ENCODE peak calls at places on chromosomes 5 and 9, in eight cellular contexts. O is activated CD4-positive, CD25-positive, alpha-beta regulatory T cell treated with anti-CD3 and anti-CD28 coated beads, Interleukin-2, amount 50 U/mL, for 72 hours; E is stimulated activated CD4-positive, alpha-beta T cell treated with anti-CD3 and anti-CD28 coated beads, TNF-alpha, amount 100 ng/mL, for 48 hours; F is NCI-H1092; X is aorta; J is AG20443; V is AG09309; I is CD4-positive, alpha-beta T cell. K is an unnamed sample.

GRCh38 chr5:145129797-145130196 is 705.3 kb downstream of the PRELID2 start:
- DNase-seq in F (no peak), I (no peak), V (no peak), E (no peak), J (no peak), O (no peak), X (no peak), K (no peak)

GRCh38 chr9:75041041-75041440 is 12.9 kb upstream of the CARNMT1 start:
- DNase-seq in O (no peak), E (no peak), F (no peak), V (no peak), J (no peak), I (no peak), X (no peak), K (no peak)

GRCh38 chr5:177457239-177458121 is 10.9 kb downstream of the PRR7 start:
- DNase-seq in F (peak), V (peak), I (no peak), X (peak), O (no peak), J (peak), E (peak), K (peak)

GRCh38 chr9:36959681-36960574 is 74.1 kb downstream of the PAX5 start:
- DNase-seq in V (no peak), F (no peak), X (no peak), O (no peak), I (no peak), E (no peak), J (no peak), K (no peak)

GRCh38 chr5:132471944-132472343 is 18.6 kb downstream of the IRF1 start:
- DNase-seq in X (no peak), J (no peak), O (peak), F (no peak), I (no peak), V (no peak), E (no peak), K (no peak)

GRCh38 chr5:135833961-135834638 is 363 bp upstream of the SLC25A48 start:
- DNase-seq in J (no peak), I (no peak), X (peak), V (no peak), O (no peak), F (no peak), E (no peak), K (no peak)

GRCh38 chr9:12775963-12776774 is 1.3 kb downstream of the LURAP1L start:
- DNase-seq in E (no peak), X (peak), O (no peak), F (peak), I (no peak), J (peak), V (peak), K (peak)

GRCh38 chr5:142847898-142848790 is 78.0 kb downstream of the ARHGAP26 start:
- DNase-seq in J (peak), X (no peak), O (no peak), V (peak), E (no peak), I (no peak), F (no peak), K (no peak)

GRCh38 chr9:110919609-110920008 is 118.7 kb downstream of the LPAR1 start:
- DNase-seq in E (no peak), I (no peak), F (no peak), O (no peak), V (peak), X (no peak), J (peak), K (no peak)

GRCh38 chr5:68074048-68074632 is 141.4 kb upstream of the PIK3R1 start:
- DNase-seq in O (no peak), J (no peak), I (no peak), F (peak), X (no peak), V (no peak), E (no peak), K (no peak)

GRCh38 chr5:98424681-98425454 is 348.6 kb upstream of the RGMB start:
- DNase-seq in J (peak), E (no peak), O (no peak), V (peak), F (no peak), I (no peak), X (no peak), K (peak)

GRCh38 chr5:108749130-108749861 is 1.6 kb downstream of the FER start:
- DNase-seq in V (no peak), O (no peak), J (peak), F (peak), E (peak), X (no peak), I (no peak), K (peak)

GRCh38 chr9:98326402-98327248 is 71.2 kb upstream of the TBC1D2 start:
- DNase-seq in F (no peak), E (no peak), V (no peak), I (no peak), J (peak), O (no peak), X (no peak), K (no peak)

GRCh38 chr9:128361296-128361980 is 9.7 kb upstream of the URM1 start:
- DNase-seq in I (no peak), V (no peak), X (no peak), F (no peak), O (no peak), J (no peak), E (no peak), K (no peak)

GRCh38 chr9:7802666-7803065 is 3.1 kb upstream of the DMAC1 start:
- DNase-seq in X (no peak), I (no peak), V (no peak), E (no peak), J (no peak), O (no peak), F (no peak), K (no peak)

GRCh38 chr9:21750021-21750735 is 52.3 kb upstream of the MTAP start:
- DNase-seq in V (no peak), E (no peak), J (no peak), I (no peak), F (no peak), O (no peak), X (no peak), K (no peak)

GRCh38 chr9:83403864-83404263 is 134.3 kb downstream of the FRMD3 start:
- DNase-seq in J (peak), I (no peak), V (no peak), O (no peak), X (no peak), F (no peak), E (no peak), K (no peak)

GRCh38 chr5:8478308-8478707 is 609.4 kb downstream of the MTRR start:
- DNase-seq in V (no peak), O (no peak), I (no peak), J (no peak), E (no peak), F (no peak), X (no peak), K (no peak)

GRCh38 chr5:141767671-141768070 is 85.6 kb upstream of the ARAP3 start:
- DNase-seq in X (no peak), J (no peak), V (no peak), E (no peak), F (no peak), I (no peak), O (no peak), K (no peak)

GRCh38 chr5:42426036-42426435 is 2.8 kb downstream of the GHR start:
- DNase-seq in I (no peak), X (no peak), V (no peak), F (no peak), O (no peak), E (no peak), J (no peak), K (no peak)

GRCh38 chr9:95736370-95736769 is 139.1 kb upstream of the ERCC6L2 start:
- DNase-seq in I (no peak), X (no peak), J (no peak), E (no peak), O (no peak), V (no peak), F (no peak), K (no peak)

GRCh38 chr9:136373300-136374182 is at the start of gene CARD9:
- DNase-seq in J (peak), X (no peak), I (no peak), V (no peak), E (no peak), F (no peak), O (no peak), K (peak)

GRCh38 chr5:52269395-52269794 is 518.3 kb upstream of the ITGA1 start:
- DNase-seq in E (no peak), J (no peak), F (peak), I (no peak), O (no peak), V (no peak), X (no peak), K (no peak)

GRCh38 chr9:75775966-75776691 is 114.3 kb upstream of the PCSK5 start:
- DNase-seq in F (no peak), J (no peak), X (no peak), I (no peak), E (no peak), V (no peak), O (no peak), K (no peak)

GRCh38 chr5:113043491-113043931 is 66.9 kb downstream of the DCP2 start:
- DNase-seq in J (peak), E (no peak), O (no peak), X (no peak), V (no peak), I (peak), F (no peak), K (peak)

GRCh38 chr9:105053209-105053652 is 125.3 kb upstream of the ABCA1 start:
- DNase-seq in X (no peak), J (peak), E (peak), F (no peak), V (peak), O (peak), I (no peak), K (no peak)

GRCh38 chr5:151459680-151460079 is 12.3 kb downstream of the SLC36A1 start:
- DNase-seq in E (no peak), O (no peak), J (peak), F (no peak), X (no peak), V (no peak), I (no peak), K (no peak)

GRCh38 chr5:115854139-115854538 is 12.4 kb downstream of the AP3S1 start:
- DNase-seq in V (no peak), F (no peak), X (no peak), J (no peak), E (no peak), I (no peak), O (no peak), K (no peak)

GRCh38 chr9:18921677-18922076 is 111.3 kb downstream of the SAXO1 start:
- DNase-seq in J (peak), F (no peak), I (no peak), V (peak), X (no peak), O (no peak), E (no peak), K (no peak)

GRCh38 chr5:91312698-91313097 is 70.4 kb downstream of the ARRDC3 start:
- DNase-seq in V (no peak), J (no peak), O (no peak), E (no peak), F (no peak), X (no peak), I (no peak), K (no peak)

K was measured in SK-N-DZ.